ENCODE peak calls at places on chromosomes 4 and X, in ten cellular contexts. One of them, this sample, is unnamed.

GRCh38 chr4:93710847-93711430 is 117.6 kb upstream of the ATOH1 start:
- DNase-seq in DND-41: no peak
- DNase-seq in WTC11: no peak
- DNase-seq in D721Med: no peak
- DNase-seq in tibial artery: no peak
- DNase-seq in Right ventricle myocardium superior: no peak
- DNase-seq in putamen: no peak
- DNase-seq in osteocyte: no peak
- DNase-seq in fibroblast of pulmonary artery: no peak
- DNase-seq in NCI-H2081: no peak
- DNase-seq in this sample: no peak

GRCh38 chrX:106481341-106481740 is 130.4 kb upstream of the RADX start:
- DNase-seq in NCI-H2081: peak; percentile 73
- DNase-seq in Right ventricle myocardium superior: no peak
- DNase-seq in putamen: peak; percentile 23
- DNase-seq in WTC11: peak; percentile 11
- DNase-seq in D721Med: no peak
- DNase-seq in fibroblast of pulmonary artery: peak; percentile 61
- DNase-seq in osteocyte: no peak
- DNase-seq in DND-41: peak; percentile 4
- DNase-seq in tibial artery: peak; percentile 20
- DNase-seq in this sample: no peak

GRCh38 chr4:150033937-150034336 is 44.3 kb upstream of the DCLK2 start:
- DNase-seq in putamen: no peak
- DNase-seq in WTC11: no peak
- DNase-seq in NCI-H2081: peak; percentile 56
- DNase-seq in fibroblast of pulmonary artery: peak; percentile 53
- DNase-seq in D721Med: no peak
- DNase-seq in osteocyte: no peak
- DNase-seq in Right ventricle myocardium superior: no peak
- DNase-seq in tibial artery: no peak
- DNase-seq in DND-41: no peak
- DNase-seq in this sample: no peak

GRCh38 chr4:77072195-77072753 is 3.5 kb downstream of the CCNI start:
- DNase-seq in WTC11: no peak
- DNase-seq in tibial artery: no peak
- DNase-seq in putamen: peak; percentile 32
- DNase-seq in NCI-H2081: no peak
- DNase-seq in D721Med: no peak
- DNase-seq in fibroblast of pulmonary artery: no peak
- DNase-seq in osteocyte: no peak
- DNase-seq in Right ventricle myocardium superior: no peak
- DNase-seq in DND-41: no peak
- DNase-seq in this sample: no peak

GRCh38 chr4:128341634-128342033 is 54.0 kb upstream of the PGRMC2 start:
- DNase-seq in WTC11: no peak
- DNase-seq in osteocyte: no peak
- DNase-seq in Right ventricle myocardium superior: no peak
- DNase-seq in D721Med: no peak
- DNase-seq in NCI-H2081: no peak
- DNase-seq in tibial artery: no peak
- DNase-seq in putamen: no peak
- DNase-seq in DND-41: no peak
- DNase-seq in fibroblast of pulmonary artery: no peak
- DNase-seq in this sample: no peak

GRCh38 chrX:40539214-40540142 is 41.3 kb upstream of the ATP6AP2 start:
- DNase-seq in tibial artery: peak; percentile 62
- DNase-seq in putamen: no peak
- DNase-seq in fibroblast of pulmonary artery: peak; percentile 76
- DNase-seq in osteocyte: no peak
- DNase-seq in DND-41: peak; percentile 60
- DNase-seq in NCI-H2081: no peak
- DNase-seq in Right ventricle myocardium superior: peak; percentile 61
- DNase-seq in WTC11: peak; percentile 69
- DNase-seq in D721Med: no peak
- DNase-seq in this sample: peak; percentile 72

GRCh38 chr4:183164963-183165362 is 65.9 kb downstream of the WWC2 start:
- DNase-seq in D721Med: no peak
- DNase-seq in Right ventricle myocardium superior: no peak
- DNase-seq in DND-41: no peak
- DNase-seq in putamen: no peak
- DNase-seq in fibroblast of pulmonary artery: peak; percentile 31
- DNase-seq in WTC11: no peak
- DNase-seq in NCI-H2081: no peak
- DNase-seq in tibial artery: no peak
- DNase-seq in osteocyte: no peak
- DNase-seq in this sample: no peak

GRCh38 chrX:925652-926061 is 286.8 kb downstream of the CRLF2 start:
- DNase-seq in D721Med: no peak
- DNase-seq in NCI-H2081: no peak
- DNase-seq in fibroblast of pulmonary artery: no peak
- DNase-seq in tibial artery: no peak
- DNase-seq in WTC11: no peak
- DNase-seq in Right ventricle myocardium superior: no peak
- DNase-seq in DND-41: no peak
- DNase-seq in osteocyte: peak; percentile 65
- DNase-seq in putamen: no peak
- DNase-seq in this sample: no peak

GRCh38 chr4:48578132-48578964 is 88.3 kb downstream of the ZAR1 start:
- DNase-seq in tibial artery: peak; percentile 74
- DNase-seq in WTC11: peak; percentile 47
- DNase-seq in NCI-H2081: peak; percentile 68
- DNase-seq in putamen: peak; percentile 82
- DNase-seq in D721Med: no peak
- DNase-seq in DND-41: peak; percentile 55
- DNase-seq in osteocyte: no peak
- DNase-seq in fibroblast of pulmonary artery: peak; percentile 88
- DNase-seq in Right ventricle myocardium superior: no peak
- DNase-seq in this sample: peak; percentile 64

GRCh38 chr4:144903953-144904711 is 193.9 kb downstream of the ANAPC10 start:
- DNase-seq in osteocyte: no peak
- DNase-seq in tibial artery: no peak
- DNase-seq in Right ventricle myocardium superior: no peak
- DNase-seq in WTC11: no peak
- DNase-seq in fibroblast of pulmonary artery: peak; percentile 77
- DNase-seq in NCI-H2081: no peak
- DNase-seq in putamen: no peak
- DNase-seq in D721Med: no peak
- DNase-seq in DND-41: no peak
- DNase-seq in this sample: no peak

GRCh38 chr4:26622913-26623312 is 39.0 kb downstream of the TBC1D19 start:
- DNase-seq in NCI-H2081: no peak
- DNase-seq in D721Med: no peak
- DNase-seq in putamen: no peak
- DNase-seq in Right ventricle myocardium superior: no peak
- DNase-seq in fibroblast of pulmonary artery: peak; percentile 7
- DNase-seq in WTC11: no peak
- DNase-seq in osteocyte: no peak
- DNase-seq in DND-41: no peak
- DNase-seq in tibial artery: no peak
- DNase-seq in this sample: no peak

GRCh38 chr4:122150896-122151295 is 1.2 kb upstream of the BLTP1 start:
- DNase-seq in osteocyte: no peak
- DNase-seq in NCI-H2081: no peak
- DNase-seq in Right ventricle myocardium superior: no peak
- DNase-seq in D721Med: no peak
- DNase-seq in putamen: no peak
- DNase-seq in tibial artery: no peak
- DNase-seq in WTC11: no peak
- DNase-seq in fibroblast of pulmonary artery: no peak
- DNase-seq in DND-41: no peak
- DNase-seq in this sample: no peak

GRCh38 chr4:108377021-108377420 is 208.3 kb upstream of the LEF1 start:
- DNase-seq in tibial artery: no peak
- DNase-seq in D721Med: no peak
- DNase-seq in NCI-H2081: no peak
- DNase-seq in osteocyte: no peak
- DNase-seq in DND-41: no peak
- DNase-seq in WTC11: no peak
- DNase-seq in fibroblast of pulmonary artery: no peak
- DNase-seq in Right ventricle myocardium superior: no peak
- DNase-seq in putamen: no peak
- DNase-seq in this sample: no peak

GRCh38 chr4:67713531-67714247 is 12.7 kb upstream of the UBA6 start:
- DNase-seq in NCI-H2081: no peak
- DNase-seq in putamen: no peak
- DNase-seq in tibial artery: no peak
- DNase-seq in Right ventricle myocardium superior: no peak
- DNase-seq in WTC11: no peak
- DNase-seq in fibroblast of pulmonary artery: peak; percentile 42
- DNase-seq in osteocyte: no peak
- DNase-seq in DND-41: no peak
- DNase-seq in D721Med: no peak
- DNase-seq in this sample: no peak

GRCh38 chrX:110004210-110004609 is 1.3 kb downstream of the TMEM164 start:
- DNase-seq in Right ventricle myocardium superior: no peak
- DNase-seq in NCI-H2081: no peak
- DNase-seq in WTC11: peak; percentile 14
- DNase-seq in D721Med: no peak
- DNase-seq in putamen: no peak
- DNase-seq in fibroblast of pulmonary artery: no peak
- DNase-seq in osteocyte: no peak
- DNase-seq in tibial artery: no peak
- DNase-seq in DND-41: no peak
- DNase-seq in this sample: no peak

GRCh38 chrX:72304877-72305276 is 837 bp downstream of the CITED1 start:
- DNase-seq in fibroblast of pulmonary artery: no peak
- DNase-seq in osteocyte: peak; percentile 77
- DNase-seq in WTC11: peak; percentile 13
- DNase-seq in D721Med: no peak
- DNase-seq in NCI-H2081: no peak
- DNase-seq in putamen: no peak
- DNase-seq in DND-41: no peak
- DNase-seq in tibial artery: no peak
- DNase-seq in Right ventricle myocardium superior: no peak
- DNase-seq in this sample: no peak

GRCh38 chrX:38375888-38376287 is 23.5 kb downstream of the OTC start:
- DNase-seq in Right ventricle myocardium superior: no peak
- DNase-seq in D721Med: no peak
- DNase-seq in fibroblast of pulmonary artery: peak; percentile 22
- DNase-seq in osteocyte: no peak
- DNase-seq in tibial artery: no peak
- DNase-seq in NCI-H2081: no peak
- DNase-seq in WTC11: no peak
- DNase-seq in putamen: no peak
- DNase-seq in DND-41: peak; percentile 6
- DNase-seq in this sample: no peak